ENCODE peak calls at places on chromosomes 2 and 18, in seven cellular contexts. One of them, this sample, is unnamed.

GRCh38 chr18:56647071-56647470 is 4.1 kb upstream of the WDR7 start:
- DNase-seq in gastrocnemius medialis: no peak
- DNase-seq in heart left ventricle: no peak
- DNase-seq in breast epithelium: no peak
- DNase-seq in H54: no peak
- DNase-seq in GM12891: no peak
- DNase-seq in ovary: no peak
- DNase-seq in this sample: no peak

GRCh38 chr2:218019411-218020060 is 16.7 kb upstream of the TNS1 start:
- DNase-seq in gastrocnemius medialis: peak
- DNase-seq in heart left ventricle: no peak
- DNase-seq in breast epithelium: no peak
- DNase-seq in H54: no peak
- DNase-seq in GM12891: no peak
- DNase-seq in ovary: peak
- DNase-seq in this sample: no peak

GRCh38 chr2:65373365-65373918 is 59.0 kb downstream of the SPRED2 start:
- DNase-seq in gastrocnemius medialis: no peak
- DNase-seq in heart left ventricle: no peak
- DNase-seq in breast epithelium: no peak
- DNase-seq in H54: no peak
- DNase-seq in GM12891: no peak
- DNase-seq in ovary: no peak
- DNase-seq in this sample: no peak

GRCh38 chr18:35116784-35117318 is 75.6 kb downstream of the MAPRE2 start:
- DNase-seq in gastrocnemius medialis: no peak
- DNase-seq in heart left ventricle: no peak
- DNase-seq in breast epithelium: no peak
- DNase-seq in H54: no peak
- DNase-seq in GM12891: no peak
- DNase-seq in ovary: no peak
- DNase-seq in this sample: no peak

GRCh38 chr2:42973771-42974170 is 181.4 kb upstream of the HAAO start:
- DNase-seq in gastrocnemius medialis: no peak
- DNase-seq in heart left ventricle: no peak
- DNase-seq in breast epithelium: no peak
- DNase-seq in H54: no peak
- DNase-seq in GM12891: no peak
- DNase-seq in ovary: peak
- DNase-seq in this sample: peak

GRCh38 chr2:54845514-54845913 is 122.1 kb downstream of the EML6 start:
- DNase-seq in gastrocnemius medialis: no peak
- DNase-seq in heart left ventricle: no peak
- DNase-seq in breast epithelium: no peak
- DNase-seq in H54: no peak
- DNase-seq in GM12891: no peak
- DNase-seq in ovary: no peak
- DNase-seq in this sample: no peak

GRCh38 chr18:34659579-34660517 is 50.2 kb upstream of the DTNA start:
- DNase-seq in gastrocnemius medialis: peak
- DNase-seq in heart left ventricle: peak
- DNase-seq in breast epithelium: peak
- DNase-seq in H54: peak
- DNase-seq in GM12891: no peak
- DNase-seq in ovary: peak
- DNase-seq in this sample: peak

GRCh38 chr2:10123281-10123680 is 742 bp downstream of the RRM2 start:
- DNase-seq in gastrocnemius medialis: no peak
- DNase-seq in heart left ventricle: no peak
- DNase-seq in breast epithelium: no peak
- DNase-seq in H54: no peak
- DNase-seq in GM12891: no peak
- DNase-seq in ovary: no peak
- DNase-seq in this sample: no peak

GRCh38 chr2:209426432-209426831 is 2.6 kb downstream of the MAP2 start:
- DNase-seq in gastrocnemius medialis: no peak
- DNase-seq in heart left ventricle: no peak
- DNase-seq in breast epithelium: no peak
- DNase-seq in H54: no peak
- DNase-seq in GM12891: no peak
- DNase-seq in ovary: no peak
- DNase-seq in this sample: no peak

GRCh38 chr2:132607407-132607806 is 62.6 kb downstream of the LYPD1 start:
- DNase-seq in gastrocnemius medialis: no peak
- DNase-seq in heart left ventricle: no peak
- DNase-seq in breast epithelium: no peak
- DNase-seq in H54: no peak
- DNase-seq in GM12891: no peak
- DNase-seq in ovary: no peak
- DNase-seq in this sample: no peak

GRCh38 chr2:25276569-25277465 is 64.9 kb downstream of the DNMT3A start:
- DNase-seq in gastrocnemius medialis: peak
- DNase-seq in heart left ventricle: peak
- DNase-seq in breast epithelium: no peak
- DNase-seq in H54: peak
- DNase-seq in GM12891: peak
- DNase-seq in ovary: peak
- DNase-seq in this sample: peak

GRCh38 chr2:79529636-79530035 is 16.8 kb downstream of the CTNNA2 start:
- DNase-seq in gastrocnemius medialis: no peak
- DNase-seq in heart left ventricle: no peak
- DNase-seq in breast epithelium: no peak
- DNase-seq in H54: no peak
- DNase-seq in GM12891: no peak
- DNase-seq in ovary: no peak
- DNase-seq in this sample: no peak
- TF ChIP-seq POLR2A in gastrocnemius medialis: no peak
- TF ChIP-seq POLR2A in heart left ventricle: no peak
- TF ChIP-seq POLR2A in breast epithelium: no peak
- TF ChIP-seq POLR2A in H54: no peak
- TF ChIP-seq POLR2A in GM12891: no peak
- TF ChIP-seq POLR2A in ovary: no peak
- TF ChIP-seq POLR2A in this sample: no peak

GRCh38 chr2:201004370-201004769 is 40.9 kb upstream of the ORC2 start:
- DNase-seq in gastrocnemius medialis: no peak
- DNase-seq in heart left ventricle: no peak
- DNase-seq in breast epithelium: no peak
- DNase-seq in H54: no peak
- DNase-seq in GM12891: no peak
- DNase-seq in ovary: no peak
- DNase-seq in this sample: no peak

GRCh38 chr2:201008000-201008829 is 44.8 kb upstream of the ORC2 start:
- DNase-seq in gastrocnemius medialis: no peak
- DNase-seq in heart left ventricle: no peak
- DNase-seq in breast epithelium: no peak
- DNase-seq in H54: no peak
- DNase-seq in GM12891: no peak
- DNase-seq in ovary: no peak
- DNase-seq in this sample: no peak

GRCh38 chr2:201006704-201007103 is 43.2 kb upstream of the ORC2 start:
- DNase-seq in gastrocnemius medialis: no peak
- DNase-seq in heart left ventricle: no peak
- DNase-seq in breast epithelium: no peak
- DNase-seq in H54: no peak
- DNase-seq in GM12891: no peak
- DNase-seq in ovary: no peak
- DNase-seq in this sample: no peak

GRCh38 chr2:201007584-201007998 is 44.1 kb upstream of the ORC2 start:
- DNase-seq in gastrocnemius medialis: no peak
- DNase-seq in heart left ventricle: no peak
- DNase-seq in breast epithelium: no peak
- DNase-seq in H54: no peak
- DNase-seq in GM12891: no peak
- DNase-seq in ovary: no peak
- DNase-seq in this sample: no peak
- TF ChIP-seq POLR2A in gastrocnemius medialis: no peak
- TF ChIP-seq POLR2A in heart left ventricle: no peak
- TF ChIP-seq POLR2A in breast epithelium: no peak
- TF ChIP-seq POLR2A in H54: no peak
- TF ChIP-seq POLR2A in GM12891: no peak
- TF ChIP-seq POLR2A in ovary: no peak
- TF ChIP-seq POLR2A in this sample: no peak

GRCh38 chr2:238428866-238429265 is 2.1 kb downstream of the ASB1 start:
- DNase-seq in gastrocnemius medialis: no peak
- DNase-seq in heart left ventricle: no peak
- DNase-seq in breast epithelium: no peak
- DNase-seq in H54: no peak
- DNase-seq in GM12891: no peak
- DNase-seq in ovary: no peak
- DNase-seq in this sample: no peak

GRCh38 chr2:238427435-238428162 is 872 bp downstream of the ASB1 start:
- DNase-seq in gastrocnemius medialis: peak
- DNase-seq in heart left ventricle: no peak
- DNase-seq in breast epithelium: no peak
- DNase-seq in H54: no peak
- DNase-seq in GM12891: no peak
- DNase-seq in ovary: no peak
- DNase-seq in this sample: no peak

GRCh38 chr2:238425979-238426567 is 654 bp upstream of the ASB1 start:
- DNase-seq in gastrocnemius medialis: no peak
- DNase-seq in heart left ventricle: no peak
- DNase-seq in breast epithelium: no peak
- DNase-seq in H54: peak
- DNase-seq in GM12891: no peak
- DNase-seq in ovary: no peak
- DNase-seq in this sample: no peak

GRCh38 chr2:238425505-238425978 is 1.2 kb upstream of the ASB1 start:
- DNase-seq in gastrocnemius medialis: no peak
- DNase-seq in heart left ventricle: no peak
- DNase-seq in breast epithelium: no peak
- DNase-seq in H54: no peak
- DNase-seq in GM12891: no peak
- DNase-seq in ovary: no peak
- DNase-seq in this sample: no peak

GRCh38 chr2:238426568-238427434 is at the start of gene ASB1:
- DNase-seq in gastrocnemius medialis: peak
- DNase-seq in heart left ventricle: peak
- DNase-seq in breast epithelium: peak
- DNase-seq in H54: peak
- DNase-seq in GM12891: peak
- DNase-seq in ovary: peak
- DNase-seq in this sample: peak
- TF ChIP-seq POLR2A in gastrocnemius medialis: peak
- TF ChIP-seq POLR2A in heart left ventricle: no peak
- TF ChIP-seq POLR2A in breast epithelium: no peak
- TF ChIP-seq POLR2A in H54: peak
- TF ChIP-seq POLR2A in GM12891: peak
- TF ChIP-seq POLR2A in ovary: peak
- TF ChIP-seq POLR2A in this sample: no peak

GRCh38 chr2:102310964-102311640 is at the start of gene IL1RL1:
- DNase-seq in gastrocnemius medialis: no peak
- DNase-seq in heart left ventricle: no peak
- DNase-seq in breast epithelium: no peak
- DNase-seq in H54: no peak
- DNase-seq in GM12891: no peak
- DNase-seq in ovary: no peak
- DNase-seq in this sample: no peak
- TF ChIP-seq POLR2A in gastrocnemius medialis: no peak
- TF ChIP-seq POLR2A in heart left ventricle: no peak
- TF ChIP-seq POLR2A in breast epithelium: no peak
- TF ChIP-seq POLR2A in H54: no peak
- TF ChIP-seq POLR2A in GM12891: no peak
- TF ChIP-seq POLR2A in ovary: no peak
- TF ChIP-seq POLR2A in this sample: no peak

DNA sequence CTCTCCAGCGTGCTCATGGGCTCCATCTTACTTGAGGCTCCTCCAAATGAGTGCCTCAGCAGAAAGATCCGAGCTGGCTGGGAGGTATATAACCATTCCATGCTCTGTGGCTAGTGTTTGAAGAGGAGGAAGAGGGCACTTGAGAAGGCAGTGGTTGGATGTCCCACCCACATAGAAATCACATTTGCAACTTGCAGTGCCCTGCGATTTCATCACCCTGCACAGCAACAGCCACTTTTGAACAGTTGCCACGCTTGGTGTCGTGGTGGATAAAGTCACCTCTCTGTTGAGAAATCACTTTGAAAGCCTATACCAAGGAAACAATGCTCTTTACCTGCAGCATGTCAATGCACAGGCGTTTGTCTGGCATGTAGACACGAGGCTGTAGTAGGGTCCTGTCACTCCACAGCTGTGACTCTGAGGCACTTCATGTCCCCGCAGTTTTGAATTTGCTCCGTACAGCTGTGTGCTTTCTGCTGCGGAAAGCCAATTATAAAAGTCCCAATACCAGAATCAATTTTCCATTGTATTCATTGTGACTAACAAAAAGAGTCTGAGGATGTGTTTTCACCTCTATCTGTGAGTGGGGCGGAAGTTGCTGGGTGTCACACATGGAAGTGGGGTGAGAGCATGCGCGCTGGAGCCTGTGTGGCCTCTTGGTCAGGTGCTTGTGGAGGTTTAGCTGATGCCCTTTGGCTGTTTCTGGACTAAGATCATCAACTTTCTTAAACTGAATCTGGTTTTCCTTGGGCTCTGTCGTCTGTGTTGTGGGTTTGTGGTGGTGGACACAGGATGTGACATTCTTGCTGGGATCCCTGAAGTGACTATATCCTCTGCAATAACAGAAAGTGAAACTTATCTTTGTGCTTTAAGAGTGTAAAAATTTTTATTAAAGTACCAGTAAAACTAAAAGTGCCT is 2.8 kb downstream of the CNDP2 start:
- DNase-seq in gastrocnemius medialis: peak
- DNase-seq in heart left ventricle: no peak
- DNase-seq in breast epithelium: no peak
- DNase-seq in H54: no peak
- DNase-seq in GM12891: peak
- DNase-seq in ovary: no peak
- DNase-seq in this sample: peak
- TF ChIP-seq POLR2A in gastrocnemius medialis: no peak
- TF ChIP-seq POLR2A in heart left ventricle: no peak
- TF ChIP-seq POLR2A in breast epithelium: no peak
- TF ChIP-seq POLR2A in H54: no peak
- TF ChIP-seq POLR2A in GM12891: no peak
- TF ChIP-seq POLR2A in ovary: no peak
- TF ChIP-seq POLR2A in this sample: no peak

DNA sequence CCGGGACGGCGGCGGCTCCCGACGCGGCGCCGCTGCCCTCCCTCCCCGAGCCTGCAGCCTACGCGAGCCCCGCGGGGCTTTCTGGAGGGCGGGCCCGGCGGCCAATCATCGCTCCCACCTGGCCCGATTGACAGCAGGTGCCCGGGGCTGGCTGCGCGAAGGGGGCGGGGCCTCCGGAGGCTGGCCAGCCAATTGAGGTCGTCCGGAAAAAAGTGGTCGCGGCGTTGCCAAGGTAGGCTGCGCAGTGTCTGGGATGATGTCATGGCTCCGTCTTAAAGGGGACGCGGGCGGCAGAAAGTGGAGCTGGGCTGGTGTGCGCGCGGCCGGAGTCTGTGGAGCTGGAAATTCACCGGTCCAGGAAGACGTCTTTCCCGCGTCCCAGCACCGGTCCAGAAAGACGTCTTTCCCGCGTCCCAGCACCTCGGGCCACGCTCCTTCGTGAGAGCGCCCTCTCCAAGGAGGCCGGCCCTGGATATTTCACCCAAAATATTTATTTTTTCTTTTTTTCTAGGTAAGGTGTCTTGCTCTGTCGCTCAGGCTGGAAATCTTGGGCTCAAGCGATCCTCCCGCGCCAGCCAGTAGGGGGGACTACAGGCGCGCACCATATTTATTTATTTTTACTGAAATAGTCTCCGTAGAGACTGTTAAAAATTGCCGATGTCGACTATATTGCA is at the start of gene ACTR1B:
- DNase-seq in gastrocnemius medialis: peak
- DNase-seq in heart left ventricle: peak
- DNase-seq in breast epithelium: peak
- DNase-seq in H54: peak
- DNase-seq in GM12891: peak
- DNase-seq in ovary: peak
- DNase-seq in this sample: peak
- TF ChIP-seq POLR2A in gastrocnemius medialis: peak
- TF ChIP-seq POLR2A in heart left ventricle: no peak
- TF ChIP-seq POLR2A in breast epithelium: peak
- TF ChIP-seq POLR2A in H54: peak
- TF ChIP-seq POLR2A in GM12891: peak
- TF ChIP-seq POLR2A in ovary: peak
- TF ChIP-seq POLR2A in this sample: peak